ENCODE peak calls at places on chromosomes 7 and 10, in ten cellular contexts. One of them, this sample, is unnamed.

GRCh38 chr10:70913546-70914240 is 25.3 kb upstream of the PCBD1 start:
- DNase-seq in stimulated activated CD4-positive, alpha-beta T cell treated with anti-CD3 and anti-CD28 coated beads, Interleukin-2, amount 100 ng/mL, for 4 hours: no peak
- DNase-seq in cardiac muscle cell: no peak
- DNase-seq in A172: no peak
- DNase-seq in CD4-positive, alpha-beta T cell: no peak
- DNase-seq in stimulated activated CD8-positive, alpha-beta memory T cell treated with anti-CD3 and anti-CD28 coated beads, Interleukin-2, amount 100 ng/mL, for 48 hours: no peak
- DNase-seq in activated CD4-positive, alpha-beta T cell treated with anti-CD3 and anti-CD28 coated beads for 24 hours: no peak
- DNase-seq in kidney tubule cell: no peak
- DNase-seq in cerebellar cortex: no peak
- DNase-seq in C1 segment of cervical spinal cord: no peak
- DNase-seq in this sample: no peak

GRCh38 chr10:5524721-5525531 is at the start of gene CALML3:
- DNase-seq in stimulated activated CD4-positive, alpha-beta T cell treated with anti-CD3 and anti-CD28 coated beads, Interleukin-2, amount 100 ng/mL, for 4 hours: no peak
- DNase-seq in cardiac muscle cell: no peak
- DNase-seq in A172: no peak
- DNase-seq in CD4-positive, alpha-beta T cell: no peak
- DNase-seq in stimulated activated CD8-positive, alpha-beta memory T cell treated with anti-CD3 and anti-CD28 coated beads, Interleukin-2, amount 100 ng/mL, for 48 hours: no peak
- DNase-seq in activated CD4-positive, alpha-beta T cell treated with anti-CD3 and anti-CD28 coated beads for 24 hours: no peak
- DNase-seq in kidney tubule cell: no peak
- DNase-seq in cerebellar cortex: no peak
- DNase-seq in C1 segment of cervical spinal cord: no peak
- DNase-seq in this sample: peak; percentile 90

GRCh38 chr7:102393467-102393866 is 2.7 kb upstream of the PRKRIP1 start:
- DNase-seq in stimulated activated CD4-positive, alpha-beta T cell treated with anti-CD3 and anti-CD28 coated beads, Interleukin-2, amount 100 ng/mL, for 4 hours: no peak
- DNase-seq in cardiac muscle cell: no peak
- DNase-seq in A172: peak; percentile 93
- DNase-seq in CD4-positive, alpha-beta T cell: no peak
- DNase-seq in stimulated activated CD8-positive, alpha-beta memory T cell treated with anti-CD3 and anti-CD28 coated beads, Interleukin-2, amount 100 ng/mL, for 48 hours: no peak
- DNase-seq in activated CD4-positive, alpha-beta T cell treated with anti-CD3 and anti-CD28 coated beads for 24 hours: no peak
- DNase-seq in kidney tubule cell: peak; percentile 31
- DNase-seq in cerebellar cortex: no peak
- DNase-seq in C1 segment of cervical spinal cord: no peak
- DNase-seq in this sample: no peak

GRCh38 chr7:44066494-44067063 is 1.2 kb upstream of the PGAM2 start:
- DNase-seq in stimulated activated CD4-positive, alpha-beta T cell treated with anti-CD3 and anti-CD28 coated beads, Interleukin-2, amount 100 ng/mL, for 4 hours: no peak
- DNase-seq in cardiac muscle cell: no peak
- DNase-seq in A172: no peak
- DNase-seq in CD4-positive, alpha-beta T cell: no peak
- DNase-seq in stimulated activated CD8-positive, alpha-beta memory T cell treated with anti-CD3 and anti-CD28 coated beads, Interleukin-2, amount 100 ng/mL, for 48 hours: no peak
- DNase-seq in activated CD4-positive, alpha-beta T cell treated with anti-CD3 and anti-CD28 coated beads for 24 hours: no peak
- DNase-seq in kidney tubule cell: no peak
- DNase-seq in cerebellar cortex: no peak
- DNase-seq in C1 segment of cervical spinal cord: no peak
- DNase-seq in this sample: no peak

GRCh38 chr7:46321556-46322205 is 400.6 kb upstream of the IGFBP3 start:
- DNase-seq in stimulated activated CD4-positive, alpha-beta T cell treated with anti-CD3 and anti-CD28 coated beads, Interleukin-2, amount 100 ng/mL, for 4 hours: no peak
- DNase-seq in cardiac muscle cell: no peak
- DNase-seq in A172: peak; percentile 63
- DNase-seq in CD4-positive, alpha-beta T cell: no peak
- DNase-seq in stimulated activated CD8-positive, alpha-beta memory T cell treated with anti-CD3 and anti-CD28 coated beads, Interleukin-2, amount 100 ng/mL, for 48 hours: no peak
- DNase-seq in activated CD4-positive, alpha-beta T cell treated with anti-CD3 and anti-CD28 coated beads for 24 hours: no peak
- DNase-seq in kidney tubule cell: peak; percentile 7
- DNase-seq in cerebellar cortex: no peak
- DNase-seq in C1 segment of cervical spinal cord: no peak
- DNase-seq in this sample: peak; percentile 56

GRCh38 chr7:129781128-129781855 is 169.8 kb downstream of the NRF1 start:
- DNase-seq in stimulated activated CD4-positive, alpha-beta T cell treated with anti-CD3 and anti-CD28 coated beads, Interleukin-2, amount 100 ng/mL, for 4 hours: no peak
- DNase-seq in cardiac muscle cell: no peak
- DNase-seq in A172: no peak
- DNase-seq in CD4-positive, alpha-beta T cell: no peak
- DNase-seq in stimulated activated CD8-positive, alpha-beta memory T cell treated with anti-CD3 and anti-CD28 coated beads, Interleukin-2, amount 100 ng/mL, for 48 hours: no peak
- DNase-seq in activated CD4-positive, alpha-beta T cell treated with anti-CD3 and anti-CD28 coated beads for 24 hours: no peak
- DNase-seq in kidney tubule cell: no peak
- DNase-seq in cerebellar cortex: no peak
- DNase-seq in C1 segment of cervical spinal cord: no peak
- DNase-seq in this sample: peak; percentile 85

GRCh38 chr10:33376476-33376875 is 42.0 kb upstream of the NRP1 start:
- DNase-seq in stimulated activated CD4-positive, alpha-beta T cell treated with anti-CD3 and anti-CD28 coated beads, Interleukin-2, amount 100 ng/mL, for 4 hours: no peak
- DNase-seq in cardiac muscle cell: no peak
- DNase-seq in A172: no peak
- DNase-seq in CD4-positive, alpha-beta T cell: no peak
- DNase-seq in stimulated activated CD8-positive, alpha-beta memory T cell treated with anti-CD3 and anti-CD28 coated beads, Interleukin-2, amount 100 ng/mL, for 48 hours: no peak
- DNase-seq in activated CD4-positive, alpha-beta T cell treated with anti-CD3 and anti-CD28 coated beads for 24 hours: no peak
- DNase-seq in kidney tubule cell: no peak
- DNase-seq in cerebellar cortex: no peak
- DNase-seq in C1 segment of cervical spinal cord: no peak
- DNase-seq in this sample: no peak

GRCh38 chr7:18792866-18793595 is 297.5 kb downstream of the HDAC9 start:
- DNase-seq in stimulated activated CD4-positive, alpha-beta T cell treated with anti-CD3 and anti-CD28 coated beads, Interleukin-2, amount 100 ng/mL, for 4 hours: no peak
- DNase-seq in cardiac muscle cell: peak; percentile 42
- DNase-seq in A172: no peak
- DNase-seq in CD4-positive, alpha-beta T cell: no peak
- DNase-seq in stimulated activated CD8-positive, alpha-beta memory T cell treated with anti-CD3 and anti-CD28 coated beads, Interleukin-2, amount 100 ng/mL, for 48 hours: no peak
- DNase-seq in activated CD4-positive, alpha-beta T cell treated with anti-CD3 and anti-CD28 coated beads for 24 hours: no peak
- DNase-seq in kidney tubule cell: peak; percentile 62
- DNase-seq in cerebellar cortex: no peak
- DNase-seq in C1 segment of cervical spinal cord: no peak
- DNase-seq in this sample: peak; percentile 68

GRCh38 chr7:47262881-47263280 is 319.0 kb downstream of the TNS3 start:
- DNase-seq in stimulated activated CD4-positive, alpha-beta T cell treated with anti-CD3 and anti-CD28 coated beads, Interleukin-2, amount 100 ng/mL, for 4 hours: no peak
- DNase-seq in cardiac muscle cell: no peak
- DNase-seq in A172: no peak
- DNase-seq in CD4-positive, alpha-beta T cell: no peak
- DNase-seq in stimulated activated CD8-positive, alpha-beta memory T cell treated with anti-CD3 and anti-CD28 coated beads, Interleukin-2, amount 100 ng/mL, for 48 hours: no peak
- DNase-seq in activated CD4-positive, alpha-beta T cell treated with anti-CD3 and anti-CD28 coated beads for 24 hours: no peak
- DNase-seq in kidney tubule cell: no peak
- DNase-seq in cerebellar cortex: no peak
- DNase-seq in C1 segment of cervical spinal cord: no peak
- DNase-seq in this sample: no peak

GRCh38 chr7:28684729-28685211 is 272.5 kb downstream of the CREB5 start:
- DNase-seq in stimulated activated CD4-positive, alpha-beta T cell treated with anti-CD3 and anti-CD28 coated beads, Interleukin-2, amount 100 ng/mL, for 4 hours: no peak
- DNase-seq in cardiac muscle cell: no peak
- DNase-seq in A172: no peak
- DNase-seq in CD4-positive, alpha-beta T cell: no peak
- DNase-seq in stimulated activated CD8-positive, alpha-beta memory T cell treated with anti-CD3 and anti-CD28 coated beads, Interleukin-2, amount 100 ng/mL, for 48 hours: no peak
- DNase-seq in activated CD4-positive, alpha-beta T cell treated with anti-CD3 and anti-CD28 coated beads for 24 hours: no peak
- DNase-seq in kidney tubule cell: no peak
- DNase-seq in cerebellar cortex: no peak
- DNase-seq in C1 segment of cervical spinal cord: no peak
- DNase-seq in this sample: peak; percentile 42

GRCh38 chr7:149787428-149788299 is 14.3 kb upstream of the ZNF467 start:
- DNase-seq in stimulated activated CD4-positive, alpha-beta T cell treated with anti-CD3 and anti-CD28 coated beads, Interleukin-2, amount 100 ng/mL, for 4 hours: no peak
- DNase-seq in cardiac muscle cell: peak; percentile 34
- DNase-seq in A172: no peak
- DNase-seq in CD4-positive, alpha-beta T cell: no peak
- DNase-seq in stimulated activated CD8-positive, alpha-beta memory T cell treated with anti-CD3 and anti-CD28 coated beads, Interleukin-2, amount 100 ng/mL, for 48 hours: no peak
- DNase-seq in activated CD4-positive, alpha-beta T cell treated with anti-CD3 and anti-CD28 coated beads for 24 hours: no peak
- DNase-seq in kidney tubule cell: peak; percentile 37
- DNase-seq in cerebellar cortex: no peak
- DNase-seq in C1 segment of cervical spinal cord: no peak
- DNase-seq in this sample: peak; percentile 60

GRCh38 chr7:157993406-157994105 is 594.1 kb downstream of the PTPRN2 start:
- DNase-seq in stimulated activated CD4-positive, alpha-beta T cell treated with anti-CD3 and anti-CD28 coated beads, Interleukin-2, amount 100 ng/mL, for 4 hours: no peak
- DNase-seq in cardiac muscle cell: no peak
- DNase-seq in A172: no peak
- DNase-seq in CD4-positive, alpha-beta T cell: no peak
- DNase-seq in stimulated activated CD8-positive, alpha-beta memory T cell treated with anti-CD3 and anti-CD28 coated beads, Interleukin-2, amount 100 ng/mL, for 48 hours: no peak
- DNase-seq in activated CD4-positive, alpha-beta T cell treated with anti-CD3 and anti-CD28 coated beads for 24 hours: no peak
- DNase-seq in kidney tubule cell: no peak
- DNase-seq in cerebellar cortex: no peak
- DNase-seq in C1 segment of cervical spinal cord: no peak
- DNase-seq in this sample: no peak

GRCh38 chr10:128854965-128855364 is 612.1 kb upstream of the MGMT start:
- DNase-seq in stimulated activated CD4-positive, alpha-beta T cell treated with anti-CD3 and anti-CD28 coated beads, Interleukin-2, amount 100 ng/mL, for 4 hours: no peak
- DNase-seq in cardiac muscle cell: peak; percentile 62
- DNase-seq in A172: no peak
- DNase-seq in CD4-positive, alpha-beta T cell: no peak
- DNase-seq in stimulated activated CD8-positive, alpha-beta memory T cell treated with anti-CD3 and anti-CD28 coated beads, Interleukin-2, amount 100 ng/mL, for 48 hours: no peak
- DNase-seq in activated CD4-positive, alpha-beta T cell treated with anti-CD3 and anti-CD28 coated beads for 24 hours: no peak
- DNase-seq in kidney tubule cell: peak; percentile 79
- DNase-seq in cerebellar cortex: peak; percentile 15
- DNase-seq in C1 segment of cervical spinal cord: peak; percentile 62
- DNase-seq in this sample: no peak

GRCh38 chr10:12193193-12193592 is 2.5 kb downstream of the NUDT5 start:
- DNase-seq in stimulated activated CD4-positive, alpha-beta T cell treated with anti-CD3 and anti-CD28 coated beads, Interleukin-2, amount 100 ng/mL, for 4 hours: no peak
- DNase-seq in cardiac muscle cell: no peak
- DNase-seq in A172: no peak
- DNase-seq in CD4-positive, alpha-beta T cell: no peak
- DNase-seq in stimulated activated CD8-positive, alpha-beta memory T cell treated with anti-CD3 and anti-CD28 coated beads, Interleukin-2, amount 100 ng/mL, for 48 hours: no peak
- DNase-seq in activated CD4-positive, alpha-beta T cell treated with anti-CD3 and anti-CD28 coated beads for 24 hours: no peak
- DNase-seq in kidney tubule cell: peak; percentile 47
- DNase-seq in cerebellar cortex: no peak
- DNase-seq in C1 segment of cervical spinal cord: no peak
- DNase-seq in this sample: no peak

GRCh38 chr7:45663167-45663921 is 89.2 kb downstream of the ADCY1 start:
- DNase-seq in stimulated activated CD4-positive, alpha-beta T cell treated with anti-CD3 and anti-CD28 coated beads, Interleukin-2, amount 100 ng/mL, for 4 hours: no peak
- DNase-seq in cardiac muscle cell: peak; percentile 30
- DNase-seq in A172: no peak
- DNase-seq in CD4-positive, alpha-beta T cell: no peak
- DNase-seq in stimulated activated CD8-positive, alpha-beta memory T cell treated with anti-CD3 and anti-CD28 coated beads, Interleukin-2, amount 100 ng/mL, for 48 hours: peak; percentile 12
- DNase-seq in activated CD4-positive, alpha-beta T cell treated with anti-CD3 and anti-CD28 coated beads for 24 hours: no peak
- DNase-seq in kidney tubule cell: no peak
- DNase-seq in cerebellar cortex: no peak
- DNase-seq in C1 segment of cervical spinal cord: no peak
- DNase-seq in this sample: peak; percentile 69

GRCh38 chr7:30172451-30172850 is 37.7 kb downstream of the MTURN start:
- DNase-seq in stimulated activated CD4-positive, alpha-beta T cell treated with anti-CD3 and anti-CD28 coated beads, Interleukin-2, amount 100 ng/mL, for 4 hours: no peak
- DNase-seq in cardiac muscle cell: no peak
- DNase-seq in A172: peak; percentile 66
- DNase-seq in CD4-positive, alpha-beta T cell: no peak
- DNase-seq in stimulated activated CD8-positive, alpha-beta memory T cell treated with anti-CD3 and anti-CD28 coated beads, Interleukin-2, amount 100 ng/mL, for 48 hours: no peak
- DNase-seq in activated CD4-positive, alpha-beta T cell treated with anti-CD3 and anti-CD28 coated beads for 24 hours: no peak
- DNase-seq in kidney tubule cell: peak; percentile 85
- DNase-seq in cerebellar cortex: no peak
- DNase-seq in C1 segment of cervical spinal cord: no peak
- DNase-seq in this sample: peak; percentile 46

GRCh38 chr7:42414961-42415505 is 178.0 kb upstream of the GLI3 start:
- DNase-seq in stimulated activated CD4-positive, alpha-beta T cell treated with anti-CD3 and anti-CD28 coated beads, Interleukin-2, amount 100 ng/mL, for 4 hours: no peak
- DNase-seq in cardiac muscle cell: no peak
- DNase-seq in A172: no peak
- DNase-seq in CD4-positive, alpha-beta T cell: no peak
- DNase-seq in stimulated activated CD8-positive, alpha-beta memory T cell treated with anti-CD3 and anti-CD28 coated beads, Interleukin-2, amount 100 ng/mL, for 48 hours: no peak
- DNase-seq in activated CD4-positive, alpha-beta T cell treated with anti-CD3 and anti-CD28 coated beads for 24 hours: no peak
- DNase-seq in kidney tubule cell: no peak
- DNase-seq in cerebellar cortex: no peak
- DNase-seq in C1 segment of cervical spinal cord: no peak
- DNase-seq in this sample: no peak

GRCh38 chr7:147412782-147413186 is 1177.8 kb upstream of the C7orf33 start:
- DNase-seq in stimulated activated CD4-positive, alpha-beta T cell treated with anti-CD3 and anti-CD28 coated beads, Interleukin-2, amount 100 ng/mL, for 4 hours: no peak
- DNase-seq in cardiac muscle cell: no peak
- DNase-seq in A172: peak; percentile 83
- DNase-seq in CD4-positive, alpha-beta T cell: no peak
- DNase-seq in stimulated activated CD8-positive, alpha-beta memory T cell treated with anti-CD3 and anti-CD28 coated beads, Interleukin-2, amount 100 ng/mL, for 48 hours: no peak
- DNase-seq in activated CD4-positive, alpha-beta T cell treated with anti-CD3 and anti-CD28 coated beads for 24 hours: no peak
- DNase-seq in kidney tubule cell: peak; percentile 79
- DNase-seq in cerebellar cortex: no peak
- DNase-seq in C1 segment of cervical spinal cord: no peak
- DNase-seq in this sample: no peak

GRCh38 chr10:66215921-66216320 is 709.9 kb upstream of the LRRTM3 start:
- DNase-seq in stimulated activated CD4-positive, alpha-beta T cell treated with anti-CD3 and anti-CD28 coated beads, Interleukin-2, amount 100 ng/mL, for 4 hours: no peak
- DNase-seq in cardiac muscle cell: no peak
- DNase-seq in A172: no peak
- DNase-seq in CD4-positive, alpha-beta T cell: no peak
- DNase-seq in stimulated activated CD8-positive, alpha-beta memory T cell treated with anti-CD3 and anti-CD28 coated beads, Interleukin-2, amount 100 ng/mL, for 48 hours: no peak
- DNase-seq in activated CD4-positive, alpha-beta T cell treated with anti-CD3 and anti-CD28 coated beads for 24 hours: no peak
- DNase-seq in kidney tubule cell: no peak
- DNase-seq in cerebellar cortex: no peak
- DNase-seq in C1 segment of cervical spinal cord: no peak
- DNase-seq in this sample: no peak

GRCh38 chr7:4198301-4198700 is 483.8 kb upstream of the FOXK1 start:
- DNase-seq in stimulated activated CD4-positive, alpha-beta T cell treated with anti-CD3 and anti-CD28 coated beads, Interleukin-2, amount 100 ng/mL, for 4 hours: no peak
- DNase-seq in cardiac muscle cell: no peak
- DNase-seq in A172: no peak
- DNase-seq in CD4-positive, alpha-beta T cell: no peak
- DNase-seq in stimulated activated CD8-positive, alpha-beta memory T cell treated with anti-CD3 and anti-CD28 coated beads, Interleukin-2, amount 100 ng/mL, for 48 hours: no peak
- DNase-seq in activated CD4-positive, alpha-beta T cell treated with anti-CD3 and anti-CD28 coated beads for 24 hours: no peak
- DNase-seq in kidney tubule cell: no peak
- DNase-seq in cerebellar cortex: no peak
- DNase-seq in C1 segment of cervical spinal cord: no peak
- DNase-seq in this sample: no peak

GRCh38 chr7:759569-759968 is 32.5 kb upstream of the PRKAR1B start:
- DNase-seq in stimulated activated CD4-positive, alpha-beta T cell treated with anti-CD3 and anti-CD28 coated beads, Interleukin-2, amount 100 ng/mL, for 4 hours: no peak
- DNase-seq in cardiac muscle cell: no peak
- DNase-seq in A172: no peak
- DNase-seq in CD4-positive, alpha-beta T cell: no peak
- DNase-seq in stimulated activated CD8-positive, alpha-beta memory T cell treated with anti-CD3 and anti-CD28 coated beads, Interleukin-2, amount 100 ng/mL, for 48 hours: no peak
- DNase-seq in activated CD4-positive, alpha-beta T cell treated with anti-CD3 and anti-CD28 coated beads for 24 hours: no peak
- DNase-seq in kidney tubule cell: no peak
- DNase-seq in cerebellar cortex: no peak
- DNase-seq in C1 segment of cervical spinal cord: no peak
- DNase-seq in this sample: no peak

GRCh38 chr7:140214075-140214684 is 37.4 kb upstream of the KDM7A start:
- DNase-seq in stimulated activated CD4-positive, alpha-beta T cell treated with anti-CD3 and anti-CD28 coated beads, Interleukin-2, amount 100 ng/mL, for 4 hours: no peak
- DNase-seq in cardiac muscle cell: no peak
- DNase-seq in A172: no peak
- DNase-seq in CD4-positive, alpha-beta T cell: no peak
- DNase-seq in stimulated activated CD8-positive, alpha-beta memory T cell treated with anti-CD3 and anti-CD28 coated beads, Interleukin-2, amount 100 ng/mL, for 48 hours: no peak
- DNase-seq in activated CD4-positive, alpha-beta T cell treated with anti-CD3 and anti-CD28 coated beads for 24 hours: no peak
- DNase-seq in kidney tubule cell: peak; percentile 85
- DNase-seq in cerebellar cortex: peak; percentile 50
- DNase-seq in C1 segment of cervical spinal cord: no peak
- DNase-seq in this sample: peak; percentile 39

GRCh38 chr7:157394246-157395191 is 57.7 kb downstream of the DNAJB6 start:
- DNase-seq in stimulated activated CD4-positive, alpha-beta T cell treated with anti-CD3 and anti-CD28 coated beads, Interleukin-2, amount 100 ng/mL, for 4 hours: no peak
- DNase-seq in cardiac muscle cell: no peak
- DNase-seq in A172: no peak
- DNase-seq in CD4-positive, alpha-beta T cell: no peak
- DNase-seq in stimulated activated CD8-positive, alpha-beta memory T cell treated with anti-CD3 and anti-CD28 coated beads, Interleukin-2, amount 100 ng/mL, for 48 hours: no peak
- DNase-seq in activated CD4-positive, alpha-beta T cell treated with anti-CD3 and anti-CD28 coated beads for 24 hours: no peak
- DNase-seq in kidney tubule cell: peak; percentile 30
- DNase-seq in cerebellar cortex: no peak
- DNase-seq in C1 segment of cervical spinal cord: no peak
- DNase-seq in this sample: no peak

GRCh38 chr7:102978280-102978679 is 65.5 kb downstream of the LRRC17 start:
- DNase-seq in stimulated activated CD4-positive, alpha-beta T cell treated with anti-CD3 and anti-CD28 coated beads, Interleukin-2, amount 100 ng/mL, for 4 hours: no peak
- DNase-seq in cardiac muscle cell: no peak
- DNase-seq in A172: peak; percentile 91
- DNase-seq in CD4-positive, alpha-beta T cell: no peak
- DNase-seq in stimulated activated CD8-positive, alpha-beta memory T cell treated with anti-CD3 and anti-CD28 coated beads, Interleukin-2, amount 100 ng/mL, for 48 hours: no peak
- DNase-seq in activated CD4-positive, alpha-beta T cell treated with anti-CD3 and anti-CD28 coated beads for 24 hours: no peak
- DNase-seq in kidney tubule cell: peak; percentile 55
- DNase-seq in cerebellar cortex: no peak
- DNase-seq in C1 segment of cervical spinal cord: no peak
- DNase-seq in this sample: peak; percentile 17

GRCh38 chr10:55740110-55740509 is 620.9 kb downstream of the ZWINT start:
- DNase-seq in stimulated activated CD4-positive, alpha-beta T cell treated with anti-CD3 and anti-CD28 coated beads, Interleukin-2, amount 100 ng/mL, for 4 hours: no peak
- DNase-seq in cardiac muscle cell: no peak
- DNase-seq in A172: no peak
- DNase-seq in CD4-positive, alpha-beta T cell: no peak
- DNase-seq in stimulated activated CD8-positive, alpha-beta memory T cell treated with anti-CD3 and anti-CD28 coated beads, Interleukin-2, amount 100 ng/mL, for 48 hours: no peak
- DNase-seq in activated CD4-positive, alpha-beta T cell treated with anti-CD3 and anti-CD28 coated beads for 24 hours: no peak
- DNase-seq in kidney tubule cell: no peak
- DNase-seq in cerebellar cortex: no peak
- DNase-seq in C1 segment of cervical spinal cord: no peak
- DNase-seq in this sample: no peak

GRCh38 chr10:31554556-31554955 is 235.5 kb downstream of the ZEB1 start:
- DNase-seq in stimulated activated CD4-positive, alpha-beta T cell treated with anti-CD3 and anti-CD28 coated beads, Interleukin-2, amount 100 ng/mL, for 4 hours: no peak
- DNase-seq in cardiac muscle cell: no peak
- DNase-seq in A172: peak; percentile 87
- DNase-seq in CD4-positive, alpha-beta T cell: no peak
- DNase-seq in stimulated activated CD8-positive, alpha-beta memory T cell treated with anti-CD3 and anti-CD28 coated beads, Interleukin-2, amount 100 ng/mL, for 48 hours: no peak
- DNase-seq in activated CD4-positive, alpha-beta T cell treated with anti-CD3 and anti-CD28 coated beads for 24 hours: no peak
- DNase-seq in kidney tubule cell: peak; percentile 20
- DNase-seq in cerebellar cortex: no peak
- DNase-seq in C1 segment of cervical spinal cord: no peak
- DNase-seq in this sample: no peak

GRCh38 chr7:54932818-54933543 is 85.8 kb upstream of the EGFR start:
- DNase-seq in stimulated activated CD4-positive, alpha-beta T cell treated with anti-CD3 and anti-CD28 coated beads, Interleukin-2, amount 100 ng/mL, for 4 hours: no peak
- DNase-seq in cardiac muscle cell: peak; percentile 83
- DNase-seq in A172: peak; percentile 71
- DNase-seq in CD4-positive, alpha-beta T cell: no peak
- DNase-seq in stimulated activated CD8-positive, alpha-beta memory T cell treated with anti-CD3 and anti-CD28 coated beads, Interleukin-2, amount 100 ng/mL, for 48 hours: no peak
- DNase-seq in activated CD4-positive, alpha-beta T cell treated with anti-CD3 and anti-CD28 coated beads for 24 hours: no peak
- DNase-seq in kidney tubule cell: peak; percentile 84
- DNase-seq in cerebellar cortex: no peak
- DNase-seq in C1 segment of cervical spinal cord: peak; percentile 57
- DNase-seq in this sample: peak; percentile 93

GRCh38 chr10:71598673-71599072 is 120.9 kb downstream of the C10orf105 start:
- DNase-seq in stimulated activated CD4-positive, alpha-beta T cell treated with anti-CD3 and anti-CD28 coated beads, Interleukin-2, amount 100 ng/mL, for 4 hours: no peak
- DNase-seq in cardiac muscle cell: no peak
- DNase-seq in A172: no peak
- DNase-seq in CD4-positive, alpha-beta T cell: no peak
- DNase-seq in stimulated activated CD8-positive, alpha-beta memory T cell treated with anti-CD3 and anti-CD28 coated beads, Interleukin-2, amount 100 ng/mL, for 48 hours: no peak
- DNase-seq in activated CD4-positive, alpha-beta T cell treated with anti-CD3 and anti-CD28 coated beads for 24 hours: no peak
- DNase-seq in kidney tubule cell: no peak
- DNase-seq in cerebellar cortex: peak; percentile 29
- DNase-seq in C1 segment of cervical spinal cord: peak; percentile 59
- DNase-seq in this sample: no peak